ENCODE peak calls at places on chromosomes 11 and 22, in seven cellular contexts. One of them, this sample, is unnamed.

GRCh38 chr11:131913267-131913666 is 542.9 kb downstream of the NTM start:
- DNase-seq in effector memory CD8-positive, alpha-beta T cell: no peak
- DNase-seq in HFFc6: no peak
- DNase-seq in PC-3: no peak
- DNase-seq in stimulated activated CD8-positive, alpha-beta memory T cell treated with anti-CD3 and anti-CD28 coated beads, Interleukin-7, amount 100 ng/mL, for 1 hour: no peak
- DNase-seq in fibroblast of pulmonary artery: no peak
- DNase-seq in LHCN-M2: peak; percentile 40
- DNase-seq in this sample: peak; percentile 80

GRCh38 chr11:112216591-112217105 is 9.6 kb upstream of the PTS start:
- DNase-seq in fibroblast of pulmonary artery: peak; percentile 38
- DNase-seq in PC-3: peak; percentile 39
- DNase-seq in effector memory CD8-positive, alpha-beta T cell: no peak
- DNase-seq in HFFc6: peak; percentile 43
- DNase-seq in stimulated activated CD8-positive, alpha-beta memory T cell treated with anti-CD3 and anti-CD28 coated beads, Interleukin-7, amount 100 ng/mL, for 1 hour: no peak
- DNase-seq in LHCN-M2: no peak
- DNase-seq in this sample: no peak

GRCh38 chr11:56841210-56841810 is 92.8 kb upstream of the OR9G4 start:
- DNase-seq in fibroblast of pulmonary artery: peak; percentile 77
- DNase-seq in PC-3: peak; percentile 82
- DNase-seq in LHCN-M2: peak; percentile 40
- DNase-seq in HFFc6: peak; percentile 52
- DNase-seq in effector memory CD8-positive, alpha-beta T cell: no peak
- DNase-seq in stimulated activated CD8-positive, alpha-beta memory T cell treated with anti-CD3 and anti-CD28 coated beads, Interleukin-7, amount 100 ng/mL, for 1 hour: no peak
- DNase-seq in this sample: peak; percentile 34

GRCh38 chr11:121512468-121513465 is 60.0 kb upstream of the SORL1-AS1 start:
- DNase-seq in fibroblast of pulmonary artery: no peak
- DNase-seq in stimulated activated CD8-positive, alpha-beta memory T cell treated with anti-CD3 and anti-CD28 coated beads, Interleukin-7, amount 100 ng/mL, for 1 hour: no peak
- DNase-seq in LHCN-M2: no peak
- DNase-seq in effector memory CD8-positive, alpha-beta T cell: no peak
- DNase-seq in PC-3: no peak
- DNase-seq in HFFc6: no peak
- DNase-seq in this sample: peak; percentile 21

GRCh38 chr11:61041755-61042518 is 60.4 kb upstream of the CD5 start:
- DNase-seq in LHCN-M2: peak; percentile 1
- DNase-seq in effector memory CD8-positive, alpha-beta T cell: peak; percentile 52
- DNase-seq in PC-3: peak; percentile 52
- DNase-seq in fibroblast of pulmonary artery: peak; percentile 32
- DNase-seq in HFFc6: no peak
- DNase-seq in stimulated activated CD8-positive, alpha-beta memory T cell treated with anti-CD3 and anti-CD28 coated beads, Interleukin-7, amount 100 ng/mL, for 1 hour: peak; percentile 45
- DNase-seq in this sample: no peak

GRCh38 chr11:94746721-94747120 is 21.4 kb upstream of the AMOTL1 start:
- DNase-seq in effector memory CD8-positive, alpha-beta T cell: no peak
- DNase-seq in fibroblast of pulmonary artery: no peak
- DNase-seq in stimulated activated CD8-positive, alpha-beta memory T cell treated with anti-CD3 and anti-CD28 coated beads, Interleukin-7, amount 100 ng/mL, for 1 hour: no peak
- DNase-seq in PC-3: peak; percentile 91
- DNase-seq in LHCN-M2: no peak
- DNase-seq in HFFc6: no peak
- DNase-seq in this sample: no peak

GRCh38 chr11:11558352-11558751 is 63.5 kb downstream of the GALNT18 start:
- DNase-seq in LHCN-M2: no peak
- DNase-seq in PC-3: no peak
- DNase-seq in effector memory CD8-positive, alpha-beta T cell: no peak
- DNase-seq in HFFc6: no peak
- DNase-seq in stimulated activated CD8-positive, alpha-beta memory T cell treated with anti-CD3 and anti-CD28 coated beads, Interleukin-7, amount 100 ng/mL, for 1 hour: no peak
- DNase-seq in fibroblast of pulmonary artery: no peak
- DNase-seq in this sample: no peak

GRCh38 chr22:42720263-42721044 is at the start of gene A4GALT:
- DNase-seq in PC-3: no peak
- DNase-seq in fibroblast of pulmonary artery: no peak
- DNase-seq in HFFc6: no peak
- DNase-seq in effector memory CD8-positive, alpha-beta T cell: no peak
- DNase-seq in stimulated activated CD8-positive, alpha-beta memory T cell treated with anti-CD3 and anti-CD28 coated beads, Interleukin-7, amount 100 ng/mL, for 1 hour: no peak
- DNase-seq in LHCN-M2: no peak
- DNase-seq in this sample: no peak

GRCh38 chr11:117385906-117386305 is 58.3 kb downstream of the CEP164 start:
- DNase-seq in fibroblast of pulmonary artery: no peak
- DNase-seq in HFFc6: no peak
- DNase-seq in PC-3: no peak
- DNase-seq in LHCN-M2: no peak
- DNase-seq in effector memory CD8-positive, alpha-beta T cell: no peak
- DNase-seq in stimulated activated CD8-positive, alpha-beta memory T cell treated with anti-CD3 and anti-CD28 coated beads, Interleukin-7, amount 100 ng/mL, for 1 hour: no peak
- DNase-seq in this sample: peak; percentile 67

GRCh38 chr22:50160947-50161346 is 9.6 kb upstream of the PANX2 start:
- DNase-seq in fibroblast of pulmonary artery: no peak
- DNase-seq in stimulated activated CD8-positive, alpha-beta memory T cell treated with anti-CD3 and anti-CD28 coated beads, Interleukin-7, amount 100 ng/mL, for 1 hour: no peak
- DNase-seq in LHCN-M2: no peak
- DNase-seq in effector memory CD8-positive, alpha-beta T cell: no peak
- DNase-seq in HFFc6: no peak
- DNase-seq in PC-3: no peak
- DNase-seq in this sample: no peak

GRCh38 chr11:46006418-46007070 is 84.1 kb downstream of the LARGE2 start:
- DNase-seq in LHCN-M2: peak; percentile 71
- DNase-seq in stimulated activated CD8-positive, alpha-beta memory T cell treated with anti-CD3 and anti-CD28 coated beads, Interleukin-7, amount 100 ng/mL, for 1 hour: peak; percentile 4
- DNase-seq in PC-3: peak; percentile 83
- DNase-seq in HFFc6: peak; percentile 77
- DNase-seq in fibroblast of pulmonary artery: peak; percentile 87
- DNase-seq in effector memory CD8-positive, alpha-beta T cell: peak; percentile 23
- DNase-seq in this sample: peak; percentile 91

GRCh38 chr11:63641727-63642126 is 27.5 kb upstream of the PLAAT3 start:
- DNase-seq in effector memory CD8-positive, alpha-beta T cell: no peak
- DNase-seq in PC-3: no peak
- DNase-seq in stimulated activated CD8-positive, alpha-beta memory T cell treated with anti-CD3 and anti-CD28 coated beads, Interleukin-7, amount 100 ng/mL, for 1 hour: no peak
- DNase-seq in HFFc6: peak; percentile 11
- DNase-seq in LHCN-M2: no peak
- DNase-seq in fibroblast of pulmonary artery: peak; percentile 34
- DNase-seq in this sample: no peak

GRCh38 chr11:128985880-128986279 is 43.2 kb upstream of the TP53AIP1 start:
- DNase-seq in HFFc6: no peak
- DNase-seq in fibroblast of pulmonary artery: no peak
- DNase-seq in PC-3: no peak
- DNase-seq in effector memory CD8-positive, alpha-beta T cell: no peak
- DNase-seq in stimulated activated CD8-positive, alpha-beta memory T cell treated with anti-CD3 and anti-CD28 coated beads, Interleukin-7, amount 100 ng/mL, for 1 hour: no peak
- DNase-seq in LHCN-M2: no peak
- DNase-seq in this sample: no peak

GRCh38 chr11:68581439-68581838 is 102.9 kb upstream of the GAL start:
- DNase-seq in LHCN-M2: no peak
- DNase-seq in stimulated activated CD8-positive, alpha-beta memory T cell treated with anti-CD3 and anti-CD28 coated beads, Interleukin-7, amount 100 ng/mL, for 1 hour: no peak
- DNase-seq in PC-3: no peak
- DNase-seq in effector memory CD8-positive, alpha-beta T cell: no peak
- DNase-seq in fibroblast of pulmonary artery: no peak
- DNase-seq in HFFc6: no peak
- DNase-seq in this sample: no peak

GRCh38 chr11:2093575-2094353 is 45.4 kb downstream of the IGF2 start:
- DNase-seq in stimulated activated CD8-positive, alpha-beta memory T cell treated with anti-CD3 and anti-CD28 coated beads, Interleukin-7, amount 100 ng/mL, for 1 hour: no peak
- DNase-seq in HFFc6: no peak
- DNase-seq in PC-3: no peak
- DNase-seq in fibroblast of pulmonary artery: peak; percentile 20
- DNase-seq in effector memory CD8-positive, alpha-beta T cell: no peak
- DNase-seq in LHCN-M2: no peak
- DNase-seq in this sample: no peak

GRCh38 chr11:125923633-125924032 is 19.3 kb downstream of the DDX25 start:
- DNase-seq in HFFc6: no peak
- DNase-seq in PC-3: no peak
- DNase-seq in fibroblast of pulmonary artery: no peak
- DNase-seq in LHCN-M2: no peak
- DNase-seq in stimulated activated CD8-positive, alpha-beta memory T cell treated with anti-CD3 and anti-CD28 coated beads, Interleukin-7, amount 100 ng/mL, for 1 hour: no peak
- DNase-seq in effector memory CD8-positive, alpha-beta T cell: no peak
- DNase-seq in this sample: no peak

GRCh38 chr11:12137005-12137690 is 26.8 kb downstream of the MICAL2 start:
- DNase-seq in fibroblast of pulmonary artery: no peak
- DNase-seq in LHCN-M2: no peak
- DNase-seq in PC-3: no peak
- DNase-seq in stimulated activated CD8-positive, alpha-beta memory T cell treated with anti-CD3 and anti-CD28 coated beads, Interleukin-7, amount 100 ng/mL, for 1 hour: no peak
- DNase-seq in effector memory CD8-positive, alpha-beta T cell: no peak
- DNase-seq in HFFc6: no peak
- DNase-seq in this sample: peak; percentile 77

GRCh38 chr22:26656896-26657851 is at the start of gene MIAT:
- DNase-seq in PC-3: no peak
- DNase-seq in fibroblast of pulmonary artery: no peak
- DNase-seq in effector memory CD8-positive, alpha-beta T cell: peak; percentile 71
- DNase-seq in HFFc6: no peak
- DNase-seq in stimulated activated CD8-positive, alpha-beta memory T cell treated with anti-CD3 and anti-CD28 coated beads, Interleukin-7, amount 100 ng/mL, for 1 hour: no peak
- DNase-seq in LHCN-M2: no peak
- DNase-seq in this sample: no peak

GRCh38 chr11:120931057-120931779 is 92.7 kb upstream of the TBCEL start:
- DNase-seq in HFFc6: no peak
- DNase-seq in PC-3: no peak
- DNase-seq in LHCN-M2: no peak
- DNase-seq in stimulated activated CD8-positive, alpha-beta memory T cell treated with anti-CD3 and anti-CD28 coated beads, Interleukin-7, amount 100 ng/mL, for 1 hour: no peak
- DNase-seq in effector memory CD8-positive, alpha-beta T cell: no peak
- DNase-seq in fibroblast of pulmonary artery: no peak
- DNase-seq in this sample: no peak

GRCh38 chr11:132022718-132023117 is 652.3 kb downstream of the NTM start:
- DNase-seq in stimulated activated CD8-positive, alpha-beta memory T cell treated with anti-CD3 and anti-CD28 coated beads, Interleukin-7, amount 100 ng/mL, for 1 hour: no peak
- DNase-seq in effector memory CD8-positive, alpha-beta T cell: no peak
- DNase-seq in fibroblast of pulmonary artery: peak; percentile 19
- DNase-seq in HFFc6: peak; percentile 56
- DNase-seq in PC-3: no peak
- DNase-seq in LHCN-M2: peak; percentile 41
- DNase-seq in this sample: no peak

GRCh38 chr11:87228820-87229219 is 191.1 kb downstream of the TMEM135 start:
- DNase-seq in stimulated activated CD8-positive, alpha-beta memory T cell treated with anti-CD3 and anti-CD28 coated beads, Interleukin-7, amount 100 ng/mL, for 1 hour: no peak
- DNase-seq in PC-3: peak; percentile 39
- DNase-seq in LHCN-M2: no peak
- DNase-seq in fibroblast of pulmonary artery: no peak
- DNase-seq in effector memory CD8-positive, alpha-beta T cell: no peak
- DNase-seq in HFFc6: no peak
- DNase-seq in this sample: no peak

GRCh38 chr11:116644201-116644947 is 128.4 kb downstream of the BUD13 start:
- DNase-seq in HFFc6: no peak
- DNase-seq in stimulated activated CD8-positive, alpha-beta memory T cell treated with anti-CD3 and anti-CD28 coated beads, Interleukin-7, amount 100 ng/mL, for 1 hour: no peak
- DNase-seq in fibroblast of pulmonary artery: no peak
- DNase-seq in PC-3: no peak
- DNase-seq in LHCN-M2: no peak
- DNase-seq in effector memory CD8-positive, alpha-beta T cell: no peak
- DNase-seq in this sample: no peak

GRCh38 chr22:35918466-35918865 is 110.2 kb downstream of the RBFOX2 start:
- DNase-seq in stimulated activated CD8-positive, alpha-beta memory T cell treated with anti-CD3 and anti-CD28 coated beads, Interleukin-7, amount 100 ng/mL, for 1 hour: no peak
- DNase-seq in fibroblast of pulmonary artery: peak; percentile 20
- DNase-seq in LHCN-M2: peak; percentile 18
- DNase-seq in HFFc6: no peak
- DNase-seq in PC-3: no peak
- DNase-seq in effector memory CD8-positive, alpha-beta T cell: no peak
- DNase-seq in this sample: no peak

GRCh38 chr22:19986410-19987341 is 29.9 kb downstream of the ARVCF start:
- DNase-seq in LHCN-M2: peak; percentile 49
- DNase-seq in effector memory CD8-positive, alpha-beta T cell: peak; percentile 54
- DNase-seq in fibroblast of pulmonary artery: peak; percentile 71
- DNase-seq in stimulated activated CD8-positive, alpha-beta memory T cell treated with anti-CD3 and anti-CD28 coated beads, Interleukin-7, amount 100 ng/mL, for 1 hour: peak; percentile 35
- DNase-seq in PC-3: peak; percentile 66
- DNase-seq in HFFc6: peak; percentile 57
- DNase-seq in this sample: peak; percentile 59

GRCh38 chr11:72842126-72842525 is 27.9 kb downstream of the ATG16L2 start:
- DNase-seq in PC-3: no peak
- DNase-seq in LHCN-M2: no peak
- DNase-seq in fibroblast of pulmonary artery: no peak
- DNase-seq in stimulated activated CD8-positive, alpha-beta memory T cell treated with anti-CD3 and anti-CD28 coated beads, Interleukin-7, amount 100 ng/mL, for 1 hour: no peak
- DNase-seq in HFFc6: no peak
- DNase-seq in effector memory CD8-positive, alpha-beta T cell: no peak
- DNase-seq in this sample: no peak

GRCh38 chr22:37244114-37244921 is at the start of gene RAC2:
- DNase-seq in PC-3: peak; percentile 73
- DNase-seq in HFFc6: no peak
- DNase-seq in effector memory CD8-positive, alpha-beta T cell: peak; percentile 77
- DNase-seq in stimulated activated CD8-positive, alpha-beta memory T cell treated with anti-CD3 and anti-CD28 coated beads, Interleukin-7, amount 100 ng/mL, for 1 hour: peak; percentile 75
- DNase-seq in fibroblast of pulmonary artery: peak; percentile 83
- DNase-seq in LHCN-M2: no peak
- DNase-seq in this sample: no peak

GRCh38 chr22:47539374-47539773 is 776.9 kb downstream of the TBC1D22A start:
- DNase-seq in LHCN-M2: no peak
- DNase-seq in HFFc6: no peak
- DNase-seq in stimulated activated CD8-positive, alpha-beta memory T cell treated with anti-CD3 and anti-CD28 coated beads, Interleukin-7, amount 100 ng/mL, for 1 hour: no peak
- DNase-seq in effector memory CD8-positive, alpha-beta T cell: no peak
- DNase-seq in fibroblast of pulmonary artery: no peak
- DNase-seq in PC-3: no peak
- DNase-seq in this sample: no peak

GRCh38 chr11:117411736-117412135 is 84.1 kb downstream of the CEP164 start:
- DNase-seq in HFFc6: no peak
- DNase-seq in fibroblast of pulmonary artery: no peak
- DNase-seq in stimulated activated CD8-positive, alpha-beta memory T cell treated with anti-CD3 and anti-CD28 coated beads, Interleukin-7, amount 100 ng/mL, for 1 hour: no peak
- DNase-seq in PC-3: no peak
- DNase-seq in effector memory CD8-positive, alpha-beta T cell: no peak
- DNase-seq in LHCN-M2: no peak
- DNase-seq in this sample: no peak

GRCh38 chr11:91394718-91395414 is 829.8 kb upstream of the FAT3 start:
- DNase-seq in HFFc6: no peak
- DNase-seq in fibroblast of pulmonary artery: no peak
- DNase-seq in effector memory CD8-positive, alpha-beta T cell: no peak
- DNase-seq in LHCN-M2: no peak
- DNase-seq in PC-3: peak; percentile 81
- DNase-seq in stimulated activated CD8-positive, alpha-beta memory T cell treated with anti-CD3 and anti-CD28 coated beads, Interleukin-7, amount 100 ng/mL, for 1 hour: no peak
- DNase-seq in this sample: no peak

GRCh38 chr11:87290304-87290922 is 252.7 kb downstream of the TMEM135 start:
- DNase-seq in fibroblast of pulmonary artery: peak; percentile 82
- DNase-seq in HFFc6: peak; percentile 58
- DNase-seq in stimulated activated CD8-positive, alpha-beta memory T cell treated with anti-CD3 and anti-CD28 coated beads, Interleukin-7, amount 100 ng/mL, for 1 hour: no peak
- DNase-seq in PC-3: peak; percentile 93
- DNase-seq in effector memory CD8-positive, alpha-beta T cell: no peak
- DNase-seq in LHCN-M2: peak; percentile 60
- DNase-seq in this sample: peak; percentile 70

GRCh38 chr22:40310081-40310770 is 36.1 kb upstream of the ADSL start:
- DNase-seq in PC-3: no peak
- DNase-seq in fibroblast of pulmonary artery: peak; percentile 36
- DNase-seq in HFFc6: peak; percentile 85
- DNase-seq in stimulated activated CD8-positive, alpha-beta memory T cell treated with anti-CD3 and anti-CD28 coated beads, Interleukin-7, amount 100 ng/mL, for 1 hour: no peak
- DNase-seq in effector memory CD8-positive, alpha-beta T cell: no peak
- DNase-seq in LHCN-M2: no peak
- DNase-seq in this sample: no peak

GRCh38 chr11:120199613-120200012 is 11.2 kb upstream of the OAF start:
- DNase-seq in stimulated activated CD8-positive, alpha-beta memory T cell treated with anti-CD3 and anti-CD28 coated beads, Interleukin-7, amount 100 ng/mL, for 1 hour: no peak
- DNase-seq in HFFc6: no peak
- DNase-seq in PC-3: no peak
- DNase-seq in effector memory CD8-positive, alpha-beta T cell: no peak
- DNase-seq in fibroblast of pulmonary artery: no peak
- DNase-seq in LHCN-M2: no peak
- DNase-seq in this sample: no peak

This sample was measured in G401.